ENCODE peak calls at places on chromosomes 16 and 17, in six cellular contexts. Y, F, W, R, S and Q are unnamed samples.

GRCh38 chr16:11535494-11535893 is 51.2 kb downstream of the LITAF start:
- DNase-seq in Y (no peak), F (no peak), W (no peak), R (no peak), S (no peak), Q (no peak)

GRCh38 chr17:42695500-42695899 is 13.2 kb downstream of the CNTNAP1 start:
- DNase-seq in Y (no peak), F (no peak), W (no peak), R (no peak), S (no peak), Q (no peak)

GRCh38 chr16:17359778-17360177 is 111.0 kb downstream of the XYLT1 start:
- DNase-seq in Y (no peak), F (no peak), W (no peak), R (no peak), S (no peak), Q (no peak)

GRCh38 chr16:31502981-31503380 is 5.2 kb downstream of the RUSF1 start:
- DNase-seq in Y (no peak), F (no peak), W (peak; percentile 56), R (no peak), S (no peak), Q (no peak)

GRCh38 chr17:71203953-71204352 is 916.9 kb upstream of the SOX9 start:
- DNase-seq in Y (no peak), F (no peak), W (no peak), R (no peak), S (no peak), Q (no peak)

GRCh38 chr17:1421470-1421869 is 21.4 kb upstream of the YWHAE start:
- DNase-seq in Y (no peak), F (no peak), W (no peak), R (no peak), S (no peak), Q (no peak)

GRCh38 chr16:52914428-52914827 is 138.3 kb downstream of the CHD9NB start:
- DNase-seq in Y (no peak), F (no peak), W (no peak), R (no peak), S (no peak), Q (no peak)

GRCh38 chr17:21370430-21370829 is 5.7 kb upstream of the KCNJ12 start:
- DNase-seq in Y (peak; percentile 85), F (no peak), W (peak; percentile 33), R (no peak), S (peak; percentile 94), Q (peak; percentile 33)

GRCh38 chr16:17555176-17555575 is 84.4 kb upstream of the XYLT1 start:
- DNase-seq in Y (no peak), F (no peak), W (no peak), R (no peak), S (no peak), Q (no peak)

GRCh38 chr16:61885343-61885742 is 150.9 kb downstream of the CDH8 start:
- DNase-seq in Y (no peak), F (no peak), W (no peak), R (no peak), S (peak; percentile 31), Q (no peak)

GRCh38 chr17:47733414-47734288 is 615 bp downstream of the TBX21 start:
- DNase-seq in Y (no peak), F (no peak), W (no peak), R (no peak), S (peak; percentile 28), Q (no peak)

GRCh38 chr17:80262775-80263244 is 2.2 kb downstream of the RNF213 start:
- DNase-seq in Y (no peak), F (no peak), W (no peak), R (no peak), S (no peak), Q (no peak)

GRCh38 chr17:80263253-80264047 is 2.8 kb downstream of the RNF213 start:
- DNase-seq in Y (peak; percentile 90), F (peak; percentile 67), W (peak; percentile 88), R (peak; percentile 90), S (no peak), Q (no peak)

GRCh38 chr17:80264048-80264792 is 3.6 kb downstream of the RNF213 start:
- DNase-seq in Y (no peak), F (peak; percentile 36), W (no peak), R (no peak), S (no peak), Q (no peak)

GRCh38 chr17:80265205-80266068 is 4.8 kb downstream of the RNF213 start:
- DNase-seq in Y (no peak), F (peak; percentile 50), W (no peak), R (no peak), S (no peak), Q (no peak)

DNA sequence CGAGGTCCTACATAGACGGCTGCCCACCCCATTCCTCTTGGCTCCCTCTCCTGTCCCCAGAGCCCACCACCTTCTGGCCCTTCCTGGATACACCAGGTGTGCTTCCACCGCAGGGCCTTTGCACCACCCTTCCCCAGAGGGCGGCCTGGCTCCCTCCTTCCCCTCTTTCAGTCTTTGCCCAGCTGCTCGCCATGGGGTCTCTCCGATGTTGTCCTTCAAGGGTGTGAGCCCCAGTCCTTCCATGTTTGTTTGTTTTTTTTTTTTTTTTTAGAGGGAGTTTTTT is 4.1 kb downstream of the RNF213 start:
- DNase-seq in Y (no peak), F (no peak), W (no peak), R (no peak), S (no peak), Q (no peak)
- H3K4me3 ChIP-seq in Y (peak overlapping the region; percentile 58), F (peak overlapping the region; percentile 77), W (no peak overlapping the region), R (no peak overlapping the region), S (no peak overlapping the region), Q (no peak overlapping the region)

GRCh38 chr17:76089680-76090516 is 10.9 kb downstream of the ZACN start:
- DNase-seq in Y (no peak), F (no peak), W (no peak), R (no peak), S (no peak), Q (no peak)

GRCh38 chr17:76088041-76088867 is 9.3 kb downstream of the ZACN start:
- DNase-seq in Y (no peak), F (no peak), W (no peak), R (no peak), S (no peak), Q (no peak)

GRCh38 chr17:76090517-76091135 is 11.6 kb downstream of the ZACN start:
- DNase-seq in Y (no peak), F (no peak), W (no peak), R (no peak), S (no peak), Q (no peak)

GRCh38 chr17:76087531-76087930 is 8.5 kb downstream of the ZACN start:
- DNase-seq in Y (no peak), F (no peak), W (no peak), R (no peak), S (no peak), Q (no peak)

GRCh38 chr17:76088868-76089576 is 10.0 kb downstream of the ZACN start:
- DNase-seq in Y (no peak), F (no peak), W (no peak), R (no peak), S (no peak), Q (no peak)
- H3K36me3 ChIP-seq in Y (peaks cover 90% of the 10 kb centered on the region), F (peaks cover 84% of the 10 kb centered on the region), W (peaks cover 94% of the 10 kb centered on the region), R (no peaks in the 10 kb centered on the region), S (peaks cover 50% of the 10 kb centered on the region), Q (peaks cover 47% of the 10 kb centered on the region)

GRCh38 chr17:74391771-74392170 is 24.5 kb downstream of the GPR142 start:
- DNase-seq in Y (no peak), F (no peak), W (no peak), R (no peak), S (no peak), Q (no peak)

GRCh38 chr17:74394275-74394950 is 27.1 kb downstream of the GPR142 start:
- DNase-seq in Y (no peak), F (no peak), W (no peak), R (no peak), S (no peak), Q (no peak)

GRCh38 chr17:74392848-74393247 is 25.5 kb downstream of the GPR142 start:
- DNase-seq in Y (no peak), F (no peak), W (no peak), R (no peak), S (no peak), Q (no peak)

GRCh38 chr17:74394977-74395376 is 27.7 kb downstream of the GPR142 start:
- DNase-seq in Y (no peak), F (no peak), W (no peak), R (no peak), S (no peak), Q (no peak)

DNA sequence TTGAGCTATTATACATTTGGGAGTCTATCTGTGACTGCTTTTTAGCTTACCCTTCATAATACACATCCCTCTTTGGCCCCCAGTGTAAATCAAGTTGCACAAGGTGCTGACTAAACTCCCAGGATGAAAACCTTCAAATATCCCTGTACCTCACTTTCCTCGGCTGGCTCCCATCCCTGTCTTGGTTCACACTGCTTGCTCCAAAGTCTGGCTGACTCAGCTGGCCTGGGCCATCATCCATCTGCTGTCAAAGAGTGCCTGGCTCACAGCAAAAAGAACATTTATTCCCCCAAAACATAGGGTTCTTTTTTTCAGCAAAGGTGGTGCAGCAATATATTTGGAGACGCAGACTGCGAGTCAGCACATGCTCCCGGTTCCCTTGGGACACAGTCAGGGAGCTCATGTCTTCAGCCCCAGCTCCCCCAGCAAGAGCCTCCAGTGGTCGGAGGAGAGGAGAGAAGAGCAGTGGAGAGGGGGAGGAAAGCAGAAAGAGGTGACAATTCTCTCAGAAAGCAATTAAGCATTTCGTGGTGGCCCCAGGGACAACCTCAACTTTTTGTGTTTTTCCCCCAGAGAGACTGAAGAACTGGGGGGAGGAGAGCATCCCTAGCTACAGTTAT is 26.1 kb downstream of the GPR142 start:
- DNase-seq in Y (no peak), F (no peak), W (no peak), R (no peak), S (no peak), Q (no peak)
- H3K4me3 ChIP-seq in Y (no peak overlapping the region), F (no peak overlapping the region), W (no peak overlapping the region), R (no peak overlapping the region), S (no peak overlapping the region), Q (no peak overlapping the region)

GRCh38 chr16:6642271-6642670 is 690.4 kb upstream of the RBFOX1 start:
- DNase-seq in Y (no peak), F (no peak), W (no peak), R (no peak), S (no peak), Q (no peak)

GRCh38 chr16:6644916-6645315 is 687.7 kb upstream of the RBFOX1 start:
- DNase-seq in Y (no peak), F (no peak), W (no peak), R (no peak), S (no peak), Q (no peak)

GRCh38 chr16:6646891-6647290 is 685.8 kb upstream of the RBFOX1 start:
- DNase-seq in Y (no peak), F (no peak), W (no peak), R (no peak), S (no peak), Q (no peak)

GRCh38 chr16:6643083-6643686 is 689.5 kb upstream of the RBFOX1 start:
- DNase-seq in Y (no peak), F (no peak), W (peak; percentile 54), R (no peak), S (peak; percentile 48), Q (peak; percentile 22)

DNA sequence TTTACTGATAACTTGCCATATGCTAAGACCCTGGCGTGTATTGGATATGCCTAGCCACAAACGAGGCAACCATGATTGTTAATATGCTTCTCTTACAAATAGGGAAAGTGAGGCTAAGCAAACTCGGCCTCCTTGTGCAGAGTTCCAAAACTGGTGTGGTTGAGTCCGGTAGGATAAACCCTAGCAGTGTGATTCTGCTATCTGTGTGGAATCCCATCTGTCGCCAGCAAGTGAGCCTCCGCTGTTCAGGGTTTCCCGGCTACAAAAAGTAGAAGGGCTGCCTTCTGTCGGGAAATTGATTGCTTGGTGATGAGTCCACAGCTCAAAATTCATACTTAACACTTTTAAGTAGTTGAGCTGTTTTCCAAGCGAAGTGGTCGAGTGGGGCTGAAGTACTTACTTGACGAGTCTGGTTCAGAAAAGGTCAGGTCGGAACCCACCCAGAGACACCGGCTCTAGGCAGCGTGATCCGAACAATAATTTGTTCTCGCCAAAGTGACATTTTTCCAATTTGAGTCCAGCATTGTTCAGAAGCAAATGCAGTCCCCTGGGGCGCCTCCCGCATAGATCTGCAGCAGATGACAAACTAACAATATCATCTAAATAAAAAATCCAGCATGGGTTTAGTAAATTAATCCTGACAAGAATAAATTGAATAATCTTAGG is 686.8 kb upstream of the RBFOX1 start:
- DNase-seq in Y (no peak), F (no peak), W (no peak), R (no peak), S (no peak), Q (no peak)
- H3K36me3 ChIP-seq in Y (no peaks in the 10 kb centered on the region), F (no peaks in the 10 kb centered on the region), W (no peaks in the 10 kb centered on the region), R (no peaks in the 10 kb centered on the region), S (no peaks in the 10 kb centered on the region), Q (no peaks in the 10 kb centered on the region)